ENCODE peak calls at places on chromosomes 1 and 21, in ten cellular contexts. Y is stimulated activated CD4-positive, alpha-beta T cell treated with anti-CD3 and anti-CD28 coated beads, Interleukin-2, amount 100 ng/mL, for 48 hours; Z is pons; P is Right ventricle myocardium superior; X is foreskin fibroblast; L is adrenal gland; M is activated CD4-positive, alpha-beta T cell treated with anti-CD3 and anti-CD28 coated beads for 48 hours; I is CD4-positive, alpha-beta T cell; S is DMS53; F is stimulated activated CD8-positive, alpha-beta memory T cell treated with anti-CD3 and anti-CD28 coated beads, Interleukin-15, amount 100 ng/mL, for 24 hours. N is an unnamed sample.

GRCh38 chr1:109312246-109312645 is 5.4 kb upstream of the MYBPHL start:
- DNase-seq in Y (no peak), Z (no peak), P (no peak), X (no peak), L (no peak), M (no peak), I (no peak), S (no peak), F (no peak), N (no peak)

GRCh38 chr21:38310619-38311018 is 53.8 kb downstream of the KCNJ15 start:
- DNase-seq in Y (no peak), Z (no peak), P (no peak), X (peak), L (no peak), M (no peak), I (no peak), S (no peak), F (no peak), N (no peak)

GRCh38 chr1:227532019-227532619 is 31.2 kb upstream of the ZNF678 start:
- DNase-seq in Y (no peak), Z (no peak), P (no peak), X (no peak), L (no peak), M (no peak), I (no peak), S (peak), F (no peak), N (no peak)

GRCh38 chr1:158323866-158324265 is 7.5 kb downstream of the CD1B start:
- DNase-seq in Y (no peak), Z (no peak), P (no peak), X (no peak), L (no peak), M (no peak), I (no peak), S (no peak), F (no peak), N (no peak)

GRCh38 chr21:33964706-33965325 is 49.2 kb upstream of the ATP5PO start:
- DNase-seq in Y (no peak), Z (no peak), P (no peak), X (peak), L (no peak), M (no peak), I (no peak), S (no peak), F (no peak), N (no peak)

GRCh38 chr1:31901838-31902508 is 36.2 kb downstream of the PTP4A2 start:
- DNase-seq in Y (no peak), Z (no peak), P (no peak), X (peak), L (no peak), M (no peak), I (no peak), S (no peak), F (no peak), N (no peak)

GRCh38 chr1:178768423-178768822 is 43.4 kb downstream of the RALGPS2 start:
- DNase-seq in Y (no peak), Z (peak), P (no peak), X (peak), L (no peak), M (peak), I (no peak), S (peak), F (no peak), N (no peak)

GRCh38 chr1:161907266-161907665 is 116.4 kb downstream of the OLFML2B start:
- DNase-seq in Y (no peak), Z (no peak), P (no peak), X (no peak), L (no peak), M (no peak), I (no peak), S (no peak), F (no peak), N (no peak)

GRCh38 chr1:217471403-217471802 is 159.5 kb downstream of the GPATCH2 start:
- DNase-seq in Y (no peak), Z (no peak), P (no peak), X (no peak), L (no peak), M (no peak), I (no peak), S (peak), F (no peak), N (no peak)

GRCh38 chr1:6495041-6495441 is 3.6 kb upstream of the PLEKHG5 start:
- DNase-seq in Y (no peak), Z (no peak), P (no peak), X (no peak), L (peak), M (no peak), I (no peak), S (peak), F (no peak), N (no peak)

GRCh38 chr1:246617156-246617555 is 50.9 kb downstream of the CNST start:
- DNase-seq in Y (no peak), Z (no peak), P (no peak), X (no peak), L (no peak), M (no peak), I (no peak), S (no peak), F (no peak), N (no peak)